ENCODE peak calls at places on chromosome 17, in five cellular contexts. One of them, this sample, is unnamed.
A peak's percentile ranks its signal among the peaks of the same experiment; 100 is the strongest.

GRCh38 chr17:57586099-57586702 is 158.9 kb downstream of the CCDC182 start:
- DNase-seq in heart left ventricle: no peak
- DNase-seq in GM12864: no peak
- DNase-seq in fibroblast of mammary gland: no peak
- DNase-seq in AG04449: no peak
- DNase-seq in this sample: no peak

GRCh38 chr17:1203111-1203966 is 23.6 kb upstream of the ABR start:
- DNase-seq in heart left ventricle: peak; percentile 84
- DNase-seq in GM12864: no peak
- DNase-seq in fibroblast of mammary gland: peak; percentile 72
- DNase-seq in AG04449: no peak
- DNase-seq in this sample: peak; percentile 53

GRCh38 chr17:28113269-28113668 is 70.8 kb downstream of the NLK start:
- DNase-seq in heart left ventricle: no peak
- DNase-seq in GM12864: no peak
- DNase-seq in fibroblast of mammary gland: no peak
- DNase-seq in AG04449: no peak
- DNase-seq in this sample: no peak

GRCh38 chr17:29615048-29615385 is 7.7 kb downstream of the CORO6 start:
- DNase-seq in heart left ventricle: no peak
- DNase-seq in GM12864: no peak
- DNase-seq in fibroblast of mammary gland: peak; percentile 15
- DNase-seq in AG04449: no peak
- DNase-seq in this sample: no peak

GRCh38 chr17:43759836-43760235 is 1.2 kb upstream of the SOST start:
- DNase-seq in heart left ventricle: no peak
- DNase-seq in GM12864: no peak
- DNase-seq in fibroblast of mammary gland: no peak
- DNase-seq in AG04449: no peak
- DNase-seq in this sample: peak; percentile 79

GRCh38 chr17:41580651-41581365 is 5.9 kb downstream of the KRT14 start:
- DNase-seq in heart left ventricle: no peak
- DNase-seq in GM12864: no peak
- DNase-seq in fibroblast of mammary gland: no peak
- DNase-seq in AG04449: no peak
- DNase-seq in this sample: peak; percentile 94

GRCh38 chr17:28716740-28717577 is 709 bp downstream of the RAB34 start:
- DNase-seq in heart left ventricle: peak; percentile 74
- DNase-seq in GM12864: no peak
- DNase-seq in fibroblast of mammary gland: peak; percentile 38
- DNase-seq in AG04449: no peak
- DNase-seq in this sample: peak; percentile 39

GRCh38 chr17:15197229-15197628 is 67.9 kb downstream of the PMP22 start:
- DNase-seq in heart left ventricle: no peak
- DNase-seq in GM12864: no peak
- DNase-seq in fibroblast of mammary gland: no peak
- DNase-seq in AG04449: no peak
- DNase-seq in this sample: no peak

GRCh38 chr17:13477180-13477611 is 124.5 kb downstream of the HS3ST3A1 start:
- DNase-seq in heart left ventricle: no peak
- DNase-seq in GM12864: no peak
- DNase-seq in fibroblast of mammary gland: peak; percentile 74
- DNase-seq in AG04449: no peak
- DNase-seq in this sample: peak; percentile 17

GRCh38 chr17:3659541-3660111 is 8.8 kb downstream of the TAX1BP3 start:
- DNase-seq in heart left ventricle: peak; percentile 86
- DNase-seq in GM12864: no peak
- DNase-seq in fibroblast of mammary gland: peak; percentile 96
- DNase-seq in AG04449: no peak
- DNase-seq in this sample: peak; percentile 80

GRCh38 chr17:79832211-79833109 is 6.8 kb downstream of the CBX4 start:
- DNase-seq in heart left ventricle: peak; percentile 60
- DNase-seq in GM12864: no peak
- DNase-seq in fibroblast of mammary gland: no peak
- DNase-seq in AG04449: no peak
- DNase-seq in this sample: no peak
- H3K4me3 ChIP-seq in heart left ventricle: peak overlapping the region; percentile 48
- H3K4me3 ChIP-seq in GM12864: no peak overlapping the region
- H3K4me3 ChIP-seq in fibroblast of mammary gland: no peak overlapping the region
- H3K4me3 ChIP-seq in AG04449: no peak overlapping the region
- H3K4me3 ChIP-seq in this sample: no peak overlapping the region

GRCh38 chr17:83071365-83071764 is 8.0 kb upstream of the METRNL start:
- DNase-seq in heart left ventricle: peak; percentile 47
- DNase-seq in GM12864: no peak
- DNase-seq in fibroblast of mammary gland: no peak
- DNase-seq in AG04449: no peak
- DNase-seq in this sample: no peak
- H3K4me3 ChIP-seq in heart left ventricle: no peak overlapping the region
- H3K4me3 ChIP-seq in GM12864: no peak overlapping the region
- H3K4me3 ChIP-seq in fibroblast of mammary gland: no peak overlapping the region
- H3K4me3 ChIP-seq in AG04449: no peak overlapping the region
- H3K4me3 ChIP-seq in this sample: no peak overlapping the region

GRCh38 chr17:69565447-69565846 is 150.9 kb downstream of the MAP2K6 start:
- DNase-seq in heart left ventricle: no peak
- DNase-seq in GM12864: no peak
- DNase-seq in fibroblast of mammary gland: no peak
- DNase-seq in AG04449: no peak
- DNase-seq in this sample: no peak
- H3K4me3 ChIP-seq in heart left ventricle: no peak overlapping the region
- H3K4me3 ChIP-seq in GM12864: no peak overlapping the region
- H3K4me3 ChIP-seq in fibroblast of mammary gland: no peak overlapping the region
- H3K4me3 ChIP-seq in AG04449: no peak overlapping the region
- H3K4me3 ChIP-seq in this sample: no peak overlapping the region

GRCh38 chr17:20965492-20965891 is 77.3 kb downstream of the USP22 start:
- DNase-seq in heart left ventricle: no peak
- DNase-seq in GM12864: no peak
- DNase-seq in fibroblast of mammary gland: no peak
- DNase-seq in AG04449: no peak
- DNase-seq in this sample: no peak
- H3K4me3 ChIP-seq in heart left ventricle: no peak overlapping the region
- H3K4me3 ChIP-seq in GM12864: no peak overlapping the region
- H3K4me3 ChIP-seq in fibroblast of mammary gland: no peak overlapping the region
- H3K4me3 ChIP-seq in AG04449: no peak overlapping the region
- H3K4me3 ChIP-seq in this sample: no peak overlapping the region

GRCh38 chr17:81564778-81565177 is 12.6 kb upstream of the FAAP100 start:
- DNase-seq in heart left ventricle: peak; percentile 27
- DNase-seq in GM12864: no peak
- DNase-seq in fibroblast of mammary gland: no peak
- DNase-seq in AG04449: no peak
- DNase-seq in this sample: no peak

GRCh38 chr17:81563861-81564586 is 11.9 kb upstream of the FAAP100 start:
- DNase-seq in heart left ventricle: no peak
- DNase-seq in GM12864: no peak
- DNase-seq in fibroblast of mammary gland: peak; percentile 86
- DNase-seq in AG04449: no peak
- DNase-seq in this sample: no peak

GRCh38 chr17:81566461-81567126 is 14.4 kb upstream of the FAAP100 start:
- DNase-seq in heart left ventricle: no peak
- DNase-seq in GM12864: no peak
- DNase-seq in fibroblast of mammary gland: peak; percentile 90
- DNase-seq in AG04449: peak; percentile 96
- DNase-seq in this sample: peak; percentile 79

GRCh38 chr17:81567191-81567590 is 15.0 kb upstream of the FAAP100 start:
- DNase-seq in heart left ventricle: no peak
- DNase-seq in GM12864: no peak
- DNase-seq in fibroblast of mammary gland: no peak
- DNase-seq in AG04449: no peak
- DNase-seq in this sample: no peak

DNA sequence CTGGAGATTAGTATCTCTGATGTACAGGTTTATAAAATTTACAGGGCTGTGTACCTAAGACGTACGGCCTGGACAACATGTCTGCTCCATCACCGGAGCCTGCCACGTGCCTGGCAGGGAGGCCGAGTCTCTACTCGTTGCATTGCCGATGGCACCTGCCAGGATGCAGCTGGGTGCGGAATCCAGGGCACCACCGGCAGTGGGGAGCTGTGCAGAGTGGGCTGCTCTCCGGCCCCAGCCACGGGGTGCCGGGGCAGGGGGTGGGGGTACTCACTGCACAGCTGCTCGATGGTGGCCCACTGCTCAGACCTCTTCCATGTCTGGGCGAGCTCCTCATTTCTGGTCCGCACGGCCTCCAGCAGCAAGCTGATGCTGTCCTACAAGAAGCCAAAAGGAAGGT is 13.1 kb upstream of the FAAP100 start:
- DNase-seq in heart left ventricle: peak; percentile 40
- DNase-seq in GM12864: no peak
- DNase-seq in fibroblast of mammary gland: no peak
- DNase-seq in AG04449: no peak
- DNase-seq in this sample: no peak
- H3K4me3 ChIP-seq in heart left ventricle: no peak overlapping the region
- H3K4me3 ChIP-seq in GM12864: no peak overlapping the region
- H3K4me3 ChIP-seq in fibroblast of mammary gland: no peak overlapping the region
- H3K4me3 ChIP-seq in AG04449: no peak overlapping the region
- H3K4me3 ChIP-seq in this sample: no peak overlapping the region

GRCh38 chr17:66965801-66966528 is 1.5 kb downstream of the CACNG4 start:
- DNase-seq in heart left ventricle: peak; percentile 41
- DNase-seq in GM12864: no peak
- DNase-seq in fibroblast of mammary gland: no peak
- DNase-seq in AG04449: no peak
- DNase-seq in this sample: no peak
- H3K4me3 ChIP-seq in heart left ventricle: peak overlapping the region; percentile 34
- H3K4me3 ChIP-seq in GM12864: no peak overlapping the region
- H3K4me3 ChIP-seq in fibroblast of mammary gland: no peak overlapping the region
- H3K4me3 ChIP-seq in AG04449: peak overlapping the region; percentile 42
- H3K4me3 ChIP-seq in this sample: peak overlapping the region; percentile 21

GRCh38 chr17:82647593-82648164 is 565 bp downstream of the WDR45B start:
- DNase-seq in heart left ventricle: no peak
- DNase-seq in GM12864: no peak
- DNase-seq in fibroblast of mammary gland: no peak
- DNase-seq in AG04449: no peak
- DNase-seq in this sample: peak; percentile 24
- H3K4me3 ChIP-seq in heart left ventricle: peak overlapping the region; percentile 100
- H3K4me3 ChIP-seq in GM12864: peak overlapping the region; percentile 97
- H3K4me3 ChIP-seq in fibroblast of mammary gland: peak overlapping the region; percentile 87
- H3K4me3 ChIP-seq in AG04449: peak overlapping the region; percentile 93
- H3K4me3 ChIP-seq in this sample: peak overlapping the region; percentile 98

GRCh38 chr17:9002610-9003354 is 18.5 kb upstream of the NTN1 start:
- DNase-seq in heart left ventricle: peak; percentile 68
- DNase-seq in GM12864: no peak
- DNase-seq in fibroblast of mammary gland: no peak
- DNase-seq in AG04449: no peak
- DNase-seq in this sample: peak; percentile 28
- H3K4me3 ChIP-seq in heart left ventricle: peak overlapping the region; percentile 55
- H3K4me3 ChIP-seq in GM12864: peak overlapping the region; percentile 31
- H3K4me3 ChIP-seq in fibroblast of mammary gland: no peak overlapping the region
- H3K4me3 ChIP-seq in AG04449: no peak overlapping the region
- H3K4me3 ChIP-seq in this sample: no peak overlapping the region

This sample was measured in mammary epithelial cell.